ENCODE peak calls at places on chromosomes 6 and 20, in seven cellular contexts. One of them, this sample, is unnamed.

GRCh38 chr6:143721642-143722041 is 43.9 kb downstream of the PHACTR2 start:
- DNase-seq in WTC11: no peak
- DNase-seq in stomach: no peak
- DNase-seq in occipital lobe: no peak
- DNase-seq in stimulated activated CD4-positive, alpha-beta T cell treated with anti-CD3 and anti-CD28 coated beads, Interleukin-2, amount 100 ng/mL, for 48 hours: no peak
- DNase-seq in WERI-Rb-1: no peak
- DNase-seq in MG63: no peak
- DNase-seq in this sample: no peak

GRCh38 chr6:15363523-15364400 is 117.9 kb downstream of the JARID2 start:
- DNase-seq in MG63: no peak
- DNase-seq in occipital lobe: no peak
- DNase-seq in stimulated activated CD4-positive, alpha-beta T cell treated with anti-CD3 and anti-CD28 coated beads, Interleukin-2, amount 100 ng/mL, for 48 hours: no peak
- DNase-seq in WTC11: no peak
- DNase-seq in WERI-Rb-1: no peak
- DNase-seq in stomach: no peak
- DNase-seq in this sample: no peak

GRCh38 chr20:18466574-18466893 is 296 bp downstream of the DZANK1 start:
- DNase-seq in WTC11: no peak
- DNase-seq in occipital lobe: no peak
- DNase-seq in MG63: no peak
- DNase-seq in WERI-Rb-1: no peak
- DNase-seq in stimulated activated CD4-positive, alpha-beta T cell treated with anti-CD3 and anti-CD28 coated beads, Interleukin-2, amount 100 ng/mL, for 48 hours: no peak
- DNase-seq in stomach: no peak
- DNase-seq in this sample: no peak

GRCh38 chr6:167733740-167734661 is 92.7 kb upstream of the AFDN start:
- DNase-seq in stomach: peak
- DNase-seq in WERI-Rb-1: no peak
- DNase-seq in stimulated activated CD4-positive, alpha-beta T cell treated with anti-CD3 and anti-CD28 coated beads, Interleukin-2, amount 100 ng/mL, for 48 hours: no peak
- DNase-seq in WTC11: no peak
- DNase-seq in occipital lobe: no peak
- DNase-seq in MG63: peak
- DNase-seq in this sample: no peak

GRCh38 chr6:26327450-26328264 is 37.3 kb upstream of the BTN3A2 start:
- DNase-seq in WTC11: peak
- DNase-seq in stimulated activated CD4-positive, alpha-beta T cell treated with anti-CD3 and anti-CD28 coated beads, Interleukin-2, amount 100 ng/mL, for 48 hours: peak
- DNase-seq in occipital lobe: no peak
- DNase-seq in MG63: peak
- DNase-seq in stomach: no peak
- DNase-seq in WERI-Rb-1: peak
- DNase-seq in this sample: peak

GRCh38 chr6:105785412-105785811 is 300.7 kb upstream of the PRDM1 start:
- DNase-seq in stimulated activated CD4-positive, alpha-beta T cell treated with anti-CD3 and anti-CD28 coated beads, Interleukin-2, amount 100 ng/mL, for 48 hours: no peak
- DNase-seq in WERI-Rb-1: no peak
- DNase-seq in WTC11: no peak
- DNase-seq in stomach: no peak
- DNase-seq in occipital lobe: no peak
- DNase-seq in MG63: no peak
- DNase-seq in this sample: no peak

GRCh38 chr6:109878291-109878690 is 99.8 kb upstream of the GPR6 start:
- DNase-seq in occipital lobe: no peak
- DNase-seq in WTC11: no peak
- DNase-seq in WERI-Rb-1: no peak
- DNase-seq in MG63: no peak
- DNase-seq in stimulated activated CD4-positive, alpha-beta T cell treated with anti-CD3 and anti-CD28 coated beads, Interleukin-2, amount 100 ng/mL, for 48 hours: no peak
- DNase-seq in stomach: no peak
- DNase-seq in this sample: no peak

GRCh38 chr6:110776413-110776812 is 38.9 kb downstream of the CDK19 start:
- DNase-seq in MG63: no peak
- DNase-seq in WERI-Rb-1: no peak
- DNase-seq in WTC11: no peak
- DNase-seq in stomach: no peak
- DNase-seq in occipital lobe: no peak
- DNase-seq in stimulated activated CD4-positive, alpha-beta T cell treated with anti-CD3 and anti-CD28 coated beads, Interleukin-2, amount 100 ng/mL, for 48 hours: no peak
- DNase-seq in this sample: no peak

GRCh38 chr6:53604623-53605190 is 59.8 kb upstream of the GCLC start:
- DNase-seq in occipital lobe: no peak
- DNase-seq in WTC11: no peak
- DNase-seq in stomach: no peak
- DNase-seq in WERI-Rb-1: no peak
- DNase-seq in MG63: no peak
- DNase-seq in stimulated activated CD4-positive, alpha-beta T cell treated with anti-CD3 and anti-CD28 coated beads, Interleukin-2, amount 100 ng/mL, for 48 hours: no peak
- DNase-seq in this sample: no peak

GRCh38 chr6:51644426-51644825 is 443.0 kb downstream of the PKHD1 start:
- DNase-seq in stimulated activated CD4-positive, alpha-beta T cell treated with anti-CD3 and anti-CD28 coated beads, Interleukin-2, amount 100 ng/mL, for 48 hours: no peak
- DNase-seq in WERI-Rb-1: no peak
- DNase-seq in WTC11: no peak
- DNase-seq in MG63: peak
- DNase-seq in occipital lobe: no peak
- DNase-seq in stomach: no peak
- DNase-seq in this sample: no peak

GRCh38 chr6:11929451-11929850 is 82.7 kb upstream of the HIVEP1 start:
- DNase-seq in WTC11: no peak
- DNase-seq in WERI-Rb-1: no peak
- DNase-seq in stomach: no peak
- DNase-seq in occipital lobe: no peak
- DNase-seq in stimulated activated CD4-positive, alpha-beta T cell treated with anti-CD3 and anti-CD28 coated beads, Interleukin-2, amount 100 ng/mL, for 48 hours: no peak
- DNase-seq in MG63: peak
- DNase-seq in this sample: no peak

GRCh38 chr20:44141873-44142272 is 45.1 kb downstream of the JPH2 start:
- DNase-seq in occipital lobe: no peak
- DNase-seq in WERI-Rb-1: no peak
- DNase-seq in WTC11: no peak
- DNase-seq in stomach: no peak
- DNase-seq in MG63: no peak
- DNase-seq in stimulated activated CD4-positive, alpha-beta T cell treated with anti-CD3 and anti-CD28 coated beads, Interleukin-2, amount 100 ng/mL, for 48 hours: no peak
- DNase-seq in this sample: no peak

GRCh38 chr6:161254126-161254753 is 19.6 kb downstream of the AGPAT4 start:
- DNase-seq in MG63: no peak
- DNase-seq in WERI-Rb-1: no peak
- DNase-seq in stomach: no peak
- DNase-seq in stimulated activated CD4-positive, alpha-beta T cell treated with anti-CD3 and anti-CD28 coated beads, Interleukin-2, amount 100 ng/mL, for 48 hours: no peak
- DNase-seq in WTC11: no peak
- DNase-seq in occipital lobe: no peak
- DNase-seq in this sample: no peak

This sample was measured in left colon.